ENCODE peak calls at places on chromosomes 1 and 21, in six cellular contexts. A, H, Q, V, F and B are unnamed samples.
A peak's percentile ranks its signal among the peaks of the same experiment; 100 is the strongest.

GRCh38 chr1:200905411-200906052 is 10.8 kb downstream of the INAVA start:
- DNase-seq in Q (peak; percentile 42), V (peak; percentile 87), A (no peak), F (no peak), H (no peak), B (no peak)

GRCh38 chr1:108897865-108898720 is 21.3 kb downstream of the GPSM2 start:
- DNase-seq in H (no peak), F (peak; percentile 69), V (peak; percentile 69), Q (no peak), A (peak; percentile 72), B (peak; percentile 79)

GRCh38 chr1:116667577-116668105 is at the start of gene IGSF3:
- DNase-seq in A (no peak), H (no peak), V (peak; percentile 79), F (no peak), Q (peak; percentile 53), B (no peak)

GRCh38 chr1:76374111-76374510 is 299.6 kb downstream of the ST6GALNAC3 start:
- DNase-seq in H (no peak), V (no peak), Q (no peak), A (no peak), F (no peak), B (no peak)

GRCh38 chr1:177566495-177566894 is 395.7 kb downstream of the BRINP2 start:
- DNase-seq in Q (no peak), V (no peak), F (no peak), H (no peak), A (no peak), B (no peak)

GRCh38 chr1:51861669-51862068 is 16.9 kb downstream of the NRDC start:
- DNase-seq in V (peak; percentile 5), F (no peak), A (peak; percentile 22), H (no peak), Q (no peak), B (no peak)

GRCh38 chr1:117710710-117711109 is 104.9 kb downstream of the TENT5C start:
- DNase-seq in A (no peak), Q (peak; percentile 7), F (no peak), H (no peak), V (no peak), B (peak; percentile 43)

GRCh38 chr1:227764019-227764391 is 28.8 kb downstream of the SNAP47 start:
- DNase-seq in H (no peak), Q (no peak), F (peak; percentile 82), A (no peak), V (peak; percentile 88), B (no peak)

GRCh38 chr1:31447210-31447609 is 34.2 kb downstream of the SERINC2 start:
- DNase-seq in F (no peak), V (no peak), H (no peak), Q (no peak), A (no peak), B (no peak)

GRCh38 chr1:24047101-24047459 is 64.9 kb downstream of the MYOM3 start:
- DNase-seq in H (no peak), Q (no peak), A (peak; percentile 79), V (no peak), F (peak; percentile 47), B (no peak)

GRCh38 chr1:217134857-217135568 is 411.8 kb upstream of the ESRRG start:
- DNase-seq in H (no peak), F (no peak), Q (no peak), A (no peak), V (peak; percentile 53), B (no peak)

GRCh38 chr1:169867012-169867679 is 26.6 kb downstream of the SCYL3 start:
- DNase-seq in A (no peak), V (no peak), H (no peak), F (no peak), Q (no peak), B (no peak)

GRCh38 chr21:41217656-41218380 is 49.9 kb downstream of the BACE2 start:
- DNase-seq in Q (no peak), A (no peak), H (no peak), V (no peak), F (no peak), B (no peak)

GRCh38 chr1:116128669-116129068 is 17.5 kb downstream of the MAB21L3 start:
- DNase-seq in H (no peak), F (no peak), V (no peak), Q (peak; percentile 64), A (no peak), B (no peak)

GRCh38 chr1:178093958-178094751 is at the start of gene RASAL2:
- DNase-seq in F (peak; percentile 67), Q (peak; percentile 8), V (peak; percentile 75), A (peak; percentile 71), H (no peak), B (no peak)

GRCh38 chr1:157496121-157496526 is 56.2 kb downstream of the FCRL5 start:
- DNase-seq in H (peak; percentile 6), A (peak; percentile 1), Q (peak; percentile 10), F (peak; percentile 29), V (peak; percentile 43), B (peak; percentile 88)

GRCh38 chr1:228397966-228398365 is 8.7 kb downstream of the TRIM11 start:
- DNase-seq in V (no peak), F (no peak), Q (no peak), A (no peak), H (no peak), B (no peak)

GRCh38 chr1:151867785-151868403 is 14.4 kb upstream of the THEM5 start:
- DNase-seq in V (peak; percentile 37), Q (no peak), F (peak; percentile 55), H (no peak), A (peak; percentile 91), B (no peak)

GRCh38 chr1:92277105-92277504 is 21.7 kb downstream of the GLMN start:
- DNase-seq in V (peak; percentile 4), F (peak; percentile 44), Q (no peak), H (no peak), A (peak; percentile 86), B (no peak)

GRCh38 chr21:42269382-42269781 is 45.8 kb downstream of the TFF3 start:
- DNase-seq in V (no peak), A (no peak), H (no peak), Q (no peak), F (no peak), B (no peak)

GRCh38 chr1:66617362-66617761 is 83.4 kb downstream of the SGIP1 start:
- DNase-seq in V (no peak), A (no peak), Q (no peak), H (no peak), F (peak; percentile 12), B (no peak)

GRCh38 chr1:9890224-9890731 is 19.8 kb downstream of the CTNNBIP1 start:
- DNase-seq in F (peak; percentile 88), Q (no peak), V (peak; percentile 98), A (peak; percentile 96), H (no peak), B (no peak)

GRCh38 chr1:114342376-114342775 is 168.6 kb downstream of the TRIM33 start:
- DNase-seq in Q (no peak), V (no peak), A (no peak), F (no peak), H (no peak), B (no peak)

GRCh38 chr1:50422946-50423669 is at the start of gene DMRTA2:
- DNase-seq in Q (no peak), F (no peak), H (no peak), A (no peak), V (peak; percentile 40), B (no peak)

GRCh38 chr1:2215329-2215728 is 12.8 kb upstream of the SKI start:
- DNase-seq in V (no peak), Q (no peak), H (no peak), F (no peak), A (no peak), B (no peak)

GRCh38 chr1:209356909-209357498 is 226.5 kb upstream of the CAMK1G start:
- DNase-seq in Q (no peak), H (no peak), F (no peak), A (no peak), V (peak; percentile 54), B (no peak)

GRCh38 chr1:182270731-182271130 is 120.9 kb downstream of the GLUL start:
- DNase-seq in H (no peak), V (no peak), Q (no peak), F (no peak), A (no peak), B (no peak)

GRCh38 chr1:52139817-52140540 is 1.9 kb upstream of the ZFYVE9 start:
- DNase-seq in A (peak; percentile 95), V (peak; percentile 83), H (no peak), F (peak; percentile 83), Q (peak; percentile 24), B (peak; percentile 26)

GRCh38 chr1:234926252-234926573 is 202.4 kb downstream of the TOMM20 start:
- DNase-seq in V (no peak), F (no peak), A (no peak), H (no peak), Q (no peak), B (no peak)

GRCh38 chr1:31335007-31335406 is 37.9 kb downstream of the FABP3 start:
- DNase-seq in H (no peak), V (peak; percentile 25), Q (no peak), A (peak; percentile 52), F (peak; percentile 60), B (peak; percentile 80)

GRCh38 chr1:208061118-208061517 is 150.2 kb upstream of the CD34 start:
- DNase-seq in A (no peak), H (no peak), V (no peak), Q (no peak), F (no peak), B (no peak)

GRCh38 chr1:227343727-227344551 is 25.6 kb upstream of the CDC42BPA start:
- DNase-seq in F (peak; percentile 91), Q (no peak), H (no peak), V (peak; percentile 72), A (peak; percentile 98), B (no peak)

GRCh38 chr1:67031121-67031520 is 22.8 kb downstream of the SLC35D1 start:
- DNase-seq in F (no peak), H (no peak), Q (no peak), V (no peak), A (no peak), B (no peak)

GRCh38 chr21:31248598-31248997 is 95.5 kb downstream of the TIAM1 start:
- DNase-seq in A (no peak), V (peak; percentile 37), H (no peak), F (no peak), Q (no peak), B (no peak)

GRCh38 chr1:116986531-116987255 is 14.9 kb upstream of the CD101 start:
- DNase-seq in F (no peak), Q (peak; percentile 30), H (peak; percentile 28), V (no peak), A (no peak), B (no peak)

GRCh38 chr1:156477526-156478249 is 22.9 kb downstream of the MEF2D start:
- DNase-seq in F (no peak), A (no peak), H (no peak), Q (no peak), V (peak; percentile 37), B (no peak)